ENCODE peak calls at places on chromosomes 5 and 9, in eight cellular contexts. T, G, I, H, E, Z, Y and M are unnamed samples. For H3K9me3, the result is how much of the 10 kb centered on the place peaks cover.

GRCh38 chr5:143145388-143145787 is 258.1 kb downstream of the NR3C1 start:
- DNase-seq in T (no peak), G (no peak), Z (no peak), E (no peak), I (no peak), Y (no peak), H (peak), M (no peak)

GRCh38 chr9:109277451-109277850 is 43.4 kb downstream of the EPB41L4B start:
- DNase-seq in T (no peak), Z (no peak), H (no peak), I (no peak), Y (no peak), E (no peak), G (peak), M (no peak)

GRCh38 chr5:77852514-77853352 is 76.6 kb upstream of the TBCA start:
- DNase-seq in Y (no peak), H (peak), T (peak), I (peak), G (peak), E (no peak), Z (peak), M (peak)

GRCh38 chr5:96049398-96050272 is 88.0 kb upstream of the ELL2 start:
- DNase-seq in I (peak), T (no peak), Y (no peak), G (no peak), H (peak), Z (no peak), E (no peak), M (peak)

GRCh38 chr5:179867476-179867875 is 8.9 kb upstream of the MRNIP start:
- DNase-seq in T (no peak), G (no peak), I (no peak), Y (no peak), E (no peak), H (no peak), Z (no peak), M (no peak)

GRCh38 chr9:16138561-16138960 is 585.7 kb downstream of the CCDC171 start:
- DNase-seq in G (no peak), I (no peak), Y (no peak), H (no peak), Z (no peak), E (no peak), T (no peak), M (no peak)

GRCh38 chr5:141757402-141757801 is 75.4 kb upstream of the ARAP3 start:
- DNase-seq in I (peak), H (peak), T (peak), Y (no peak), Z (peak), E (no peak), G (no peak), M (peak)

GRCh38 chr5:76604838-76605237 is 18.4 kb downstream of the F2RL2 start:
- DNase-seq in I (peak), Y (no peak), H (peak), G (no peak), T (no peak), Z (no peak), E (no peak), M (no peak)

GRCh38 chr9:104093162-104093561 is 947 bp upstream of the SMC2 start:
- DNase-seq in Y (no peak), H (peak), E (no peak), T (peak), G (no peak), Z (no peak), I (peak), M (no peak)

GRCh38 chr5:157033071-157033583 is 25.8 kb downstream of the HAVCR1 start:
- DNase-seq in Y (no peak), G (no peak), Z (no peak), H (no peak), T (no peak), I (no peak), E (no peak), M (no peak)

GRCh38 chr9:113837349-113837748 is 38.8 kb upstream of the ZNF618 start:
- DNase-seq in H (peak), Y (no peak), E (no peak), Z (no peak), T (no peak), I (peak), G (no peak), M (no peak)

GRCh38 chr9:32742296-32742695 is 41.0 kb upstream of the TMEM215 start:
- DNase-seq in Z (no peak), E (no peak), G (no peak), Y (no peak), I (no peak), H (no peak), T (no peak), M (peak)
- H3K9me3 ChIP-seq in Z (under half), E (under half), G (under half), Y (under half), I (under half), H (under half), T (under half), M (under half)

DNA sequence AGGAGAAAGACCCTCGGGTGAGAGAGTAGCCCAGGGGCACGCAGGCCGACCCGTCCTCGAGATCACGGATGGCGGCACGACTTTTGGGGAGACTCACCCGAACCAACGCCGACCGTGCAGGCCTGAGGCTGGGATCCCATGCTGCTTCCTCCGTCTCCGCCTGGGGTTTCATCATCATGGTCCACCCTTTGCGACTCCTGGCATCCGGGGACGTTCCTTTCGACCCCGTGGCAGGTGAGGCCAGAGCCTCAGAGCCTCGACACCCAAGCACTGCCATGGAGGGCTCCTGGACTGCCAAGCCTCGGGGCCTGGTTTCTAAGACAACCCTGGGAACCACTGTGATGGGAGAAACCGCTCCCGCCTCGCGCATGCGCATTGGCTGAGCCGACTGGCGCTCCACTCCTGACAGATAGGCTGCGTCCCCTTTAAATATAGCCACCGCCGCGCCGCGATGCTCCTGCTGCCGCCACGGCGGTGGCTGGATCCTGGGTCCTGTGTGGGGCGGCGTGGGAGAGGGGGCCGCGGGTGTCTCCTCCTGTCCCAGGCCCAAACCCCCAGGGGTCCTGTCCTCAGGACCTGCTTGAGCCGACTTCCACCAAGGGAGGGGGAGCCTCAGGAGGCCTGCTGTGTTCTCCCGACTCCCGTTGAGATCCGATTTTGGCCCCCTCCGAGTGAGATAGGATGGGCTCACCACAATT is 481.6 kb downstream of the SPATA31A7 start:
- DNase-seq in G (no peak), E (no peak), Z (no peak), H (no peak), Y (no peak), T (no peak), I (no peak), M (no peak)
- H3K9me3 ChIP-seq in G (under half), E (under half), Z (under half), H (under half), Y (under half), T (half or more), I (under half), M (under half)

DNA sequence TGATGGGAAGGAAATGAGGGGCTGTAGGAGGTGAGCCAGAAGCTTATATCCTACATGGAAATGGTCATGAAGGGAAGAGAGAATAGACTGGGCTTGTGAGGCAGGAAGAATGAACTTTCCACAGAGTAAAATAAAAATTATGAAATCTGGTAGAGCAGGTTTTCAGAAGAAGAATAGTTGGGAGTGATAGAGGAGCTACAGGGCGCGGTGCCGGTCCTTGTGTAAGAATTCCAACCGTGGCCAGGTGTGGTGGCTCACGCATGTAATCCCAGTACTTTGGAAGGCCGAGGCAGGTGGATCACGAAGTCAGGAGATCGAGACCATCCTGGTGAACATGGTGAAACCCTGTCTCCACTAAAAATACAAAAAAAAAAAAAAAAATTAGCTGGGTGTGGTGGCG is 8.9 kb upstream of the UNC13B start:
- DNase-seq in E (no peak), T (no peak), Y (no peak), I (no peak), Z (no peak), G (no peak), H (no peak), M (no peak)
- H3K9me3 ChIP-seq in E (under half), T (under half), Y (under half), I (half or more), Z (under half), G (under half), H (under half), M (under half)

GRCh38 chr9:29126783-29127182 is 1553.5 kb upstream of the C9orf72 start:
- DNase-seq in Z (no peak), Y (no peak), E (no peak), I (no peak), G (no peak), T (no peak), H (no peak), M (no peak)
- H3K9me3 ChIP-seq in Z (half or more), Y (under half), E (under half), I (under half), G (half or more), T (under half), H (under half), M (under half)

GRCh38 chr9:137989156-137989555 is 111.6 kb downstream of the CACNA1B start:
- DNase-seq in Z (no peak), I (no peak), G (no peak), Y (no peak), H (no peak), E (no peak), T (no peak), M (no peak)

GRCh38 chr9:137987244-137988030 is 109.9 kb downstream of the CACNA1B start:
- DNase-seq in G (no peak), Y (no peak), Z (no peak), I (no peak), H (peak), T (no peak), E (no peak), M (peak)

GRCh38 chr9:137988051-137988450 is 110.5 kb downstream of the CACNA1B start:
- DNase-seq in H (no peak), T (no peak), G (no peak), I (no peak), Z (no peak), E (no peak), Y (no peak), M (no peak)

GRCh38 chr9:137988701-137989100 is 111.1 kb downstream of the CACNA1B start:
- DNase-seq in Z (no peak), G (no peak), I (no peak), T (no peak), H (no peak), E (no peak), Y (no peak), M (no peak)

DNA sequence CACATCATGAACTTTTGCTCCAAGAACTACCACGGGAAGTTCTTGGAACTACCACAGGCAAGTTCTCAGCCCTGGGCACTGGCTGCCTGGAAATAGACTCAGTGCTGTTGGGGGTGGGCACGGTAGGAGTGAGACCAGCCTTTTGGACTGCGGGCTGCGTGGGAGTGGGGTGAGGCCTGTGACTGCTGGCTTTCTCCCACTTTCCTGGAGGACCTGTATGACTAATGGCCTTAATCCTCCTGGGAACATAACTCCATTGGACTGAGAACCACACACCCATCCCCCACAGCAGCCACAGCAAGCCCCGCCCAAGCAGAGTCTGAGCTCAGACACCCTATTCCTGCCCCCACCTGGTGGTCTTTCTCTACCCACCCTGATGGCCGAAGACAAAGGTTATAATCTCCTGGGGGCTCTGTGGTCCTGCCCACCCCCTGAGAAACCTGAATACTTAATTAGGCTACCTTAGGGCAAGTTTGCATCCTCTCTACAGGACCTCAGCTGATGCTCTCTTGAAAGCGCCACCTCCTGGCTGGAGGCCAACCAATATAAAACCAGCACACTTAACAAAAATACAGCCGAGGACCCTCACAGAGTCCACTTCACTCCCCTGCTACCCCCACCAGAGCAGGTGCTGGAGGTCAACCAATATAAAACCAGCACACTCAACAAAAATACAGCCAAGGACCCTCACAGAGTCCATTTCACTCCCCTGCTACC is 112.6 kb downstream of the CACNA1B start:
- DNase-seq in Z (no peak), Y (no peak), H (no peak), E (no peak), G (no peak), T (no peak), I (no peak), M (peak)
- H3K9me3 ChIP-seq in Z (under half), Y (under half), H (under half), E (under half), G (under half), T (under half), I (under half), M (under half)

DNA sequence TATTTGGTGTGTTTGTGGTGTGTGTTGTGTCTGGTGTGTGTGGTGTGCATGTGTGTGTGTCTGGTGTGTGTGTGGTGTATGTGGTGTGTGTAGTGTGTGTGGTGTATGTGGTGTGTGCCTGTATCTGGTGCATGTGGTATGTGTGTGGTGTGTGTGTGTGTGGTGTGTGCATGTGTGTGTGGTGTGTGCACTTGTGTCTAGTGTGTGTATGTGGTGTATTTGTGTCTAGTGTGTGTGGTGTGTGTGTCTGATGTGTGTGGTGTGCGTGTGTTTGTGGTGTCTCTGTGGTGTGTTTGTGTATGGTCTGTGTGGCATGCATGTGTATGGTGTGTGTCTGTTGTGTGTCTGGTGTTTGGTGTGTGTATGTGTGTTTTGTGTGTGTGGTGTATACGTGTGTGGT is 71.1 kb downstream of the CACNA1B start:
- DNase-seq in H (no peak), Y (no peak), Z (no peak), E (no peak), T (no peak), I (no peak), G (no peak), M (no peak)
- H3K9me3 ChIP-seq in H (under half), Y (under half), Z (under half), E (under half), T (under half), I (under half), G (under half), M (under half)

GRCh38 chr9:125897481-125897880 is 150.3 kb downstream of the PBX3 start:
- DNase-seq in Y (no peak), Z (no peak), I (no peak), G (no peak), E (no peak), T (no peak), H (no peak), M (no peak)
- H3K9me3 ChIP-seq in Y (under half), Z (under half), I (under half), G (under half), E (under half), T (under half), H (under half), M (under half)

GRCh38 chr9:134429481-134429880 is 103.2 kb downstream of the RXRA start:
- DNase-seq in H (no peak), I (no peak), Z (no peak), Y (no peak), G (no peak), E (no peak), T (no peak), M (no peak)
- H3K9me3 ChIP-seq in H (under half), I (under half), Z (under half), Y (under half), G (under half), E (under half), T (under half), M (under half)

GRCh38 chr9:21967169-21967568 is 27.0 kb downstream of the CDKN2A start:
- DNase-seq in I (no peak), G (no peak), Z (no peak), T (no peak), E (no peak), H (no peak), Y (no peak), M (no peak)
- H3K9me3 ChIP-seq in I (under half), G (under half), Z (under half), T (under half), E (under half), H (under half), Y (under half), M (under half)